ENCODE peak calls at places on chromosome 15, in ten cellular contexts. A, B, I, L, U, H, X, O, S and K are unnamed samples. For H3K4me1 and H3K27me3, the result is how much of the 10 kb centered on the place peaks cover.

GRCh38 chr15:83398591-83398990 is 48.5 kb upstream of the SH3GL3 start:
- DNase-seq in A (no peak), B (no peak), I (no peak), L (no peak), U (no peak), H (no peak), X (peak), O (no peak), S (no peak), K (no peak)

GRCh38 chr15:52498700-52499099 is 30.0 kb downstream of the MYO5A start:
- DNase-seq in A (no peak), B (no peak), I (no peak), L (no peak), U (no peak), H (no peak), X (no peak), O (no peak), S (no peak), K (no peak)

GRCh38 chr15:80384442-80384841 is 19.7 kb upstream of the ARNT2 start:
- DNase-seq in A (no peak), B (no peak), I (no peak), L (no peak), U (no peak), H (no peak), X (no peak), O (no peak), S (no peak), K (no peak)

GRCh38 chr15:25783607-25784131 is 79.5 kb downstream of the ATP10A start:
- DNase-seq in A (peak), B (no peak), I (peak), L (no peak), U (peak), H (no peak), X (no peak), O (peak), S (no peak), K (peak)

GRCh38 chr15:32682569-32682968 is 35.2 kb upstream of the GREM1 start:
- DNase-seq in A (no peak), B (no peak), I (no peak), L (peak), U (no peak), H (no peak), X (peak), O (no peak), S (no peak), K (no peak)

GRCh38 chr15:79310612-79310984 is 314 bp upstream of the TMED3 start:
- DNase-seq in A (no peak), B (no peak), I (peak), L (no peak), U (no peak), H (no peak), X (peak), O (no peak), S (peak), K (no peak)

GRCh38 chr15:45631831-45632230 is 3.0 kb upstream of the SQOR start:
- DNase-seq in A (no peak), B (no peak), I (no peak), L (no peak), U (no peak), H (no peak), X (no peak), O (no peak), S (no peak), K (no peak)

GRCh38 chr15:28979208-28979891 is 93.6 kb downstream of the APBA2 start:
- DNase-seq in A (peak), B (no peak), I (no peak), L (no peak), U (peak), H (no peak), X (no peak), O (no peak), S (no peak), K (no peak)

GRCh38 chr15:38895326-38896282 is 331.0 kb upstream of the RASGRP1 start:
- DNase-seq in A (no peak), B (no peak), I (no peak), L (no peak), U (no peak), H (no peak), X (no peak), O (no peak), S (no peak), K (no peak)

GRCh38 chr15:42716125-42716524 is 20.8 kb downstream of the CDAN1 start:
- DNase-seq in A (no peak), B (no peak), I (no peak), L (no peak), U (no peak), H (no peak), X (no peak), O (no peak), S (no peak), K (no peak)

GRCh38 chr15:89908226-89908625 is 4.5 kb downstream of the ARPIN start:
- DNase-seq in A (no peak), B (no peak), I (no peak), L (no peak), U (no peak), H (no peak), X (no peak), O (no peak), S (no peak), K (no peak)

GRCh38 chr15:44385344-44385942 is 42.0 kb upstream of the CTDSPL2 start:
- DNase-seq in A (no peak), B (no peak), I (no peak), L (no peak), U (no peak), H (no peak), X (no peak), O (no peak), S (no peak), K (no peak)

GRCh38 chr15:65655026-65655425 is 33.3 kb downstream of the SLC24A1 start:
- DNase-seq in A (no peak), B (no peak), I (no peak), L (no peak), U (no peak), H (no peak), X (peak), O (no peak), S (no peak), K (no peak)

GRCh38 chr15:50911001-50911400 is 2.5 kb downstream of the AP4E1 start:
- DNase-seq in A (no peak), B (no peak), I (no peak), L (no peak), U (no peak), H (no peak), X (peak), O (no peak), S (no peak), K (no peak)

GRCh38 chr15:94671845-94672524 is 440.6 kb downstream of the MCTP2 start:
- DNase-seq in A (peak), B (no peak), I (peak), L (no peak), U (peak), H (no peak), X (no peak), O (no peak), S (peak), K (no peak)

GRCh38 chr15:20340931-20341661 is 200.5 kb downstream of the GOLGA6L6 start:
- DNase-seq in A (no peak), B (peak), I (no peak), L (peak), U (peak), H (no peak), X (peak), O (no peak), S (peak), K (no peak)

GRCh38 chr15:50676799-50677483 is 9.7 kb downstream of the TRPM7 start:
- DNase-seq in A (no peak), B (no peak), I (no peak), L (no peak), U (no peak), H (no peak), X (peak), O (no peak), S (no peak), K (no peak)

GRCh38 chr15:83559310-83559966 is 94.5 kb upstream of the ADAMTSL3 start:
- DNase-seq in A (peak), B (peak), I (peak), L (peak), U (peak), H (no peak), X (peak), O (no peak), S (peak), K (no peak)

GRCh38 chr15:61661791-61662190 is 398.5 kb downstream of the VPS13C start:
- DNase-seq in A (no peak), B (no peak), I (no peak), L (peak), U (no peak), H (no peak), X (no peak), O (no peak), S (no peak), K (no peak)

GRCh38 chr15:51493892-51494291 is 128.7 kb downstream of the DMXL2 start:
- DNase-seq in A (no peak), B (no peak), I (no peak), L (no peak), U (no peak), H (no peak), X (no peak), O (no peak), S (no peak), K (no peak)

GRCh38 chr15:89928421-89928820 is 15.7 kb upstream of the ARPIN start:
- DNase-seq in A (no peak), B (no peak), I (no peak), L (no peak), U (no peak), H (no peak), X (no peak), O (no peak), S (no peak), K (no peak)

GRCh38 chr15:25178835-25179672 is 224.3 kb downstream of the SNRPN start:
- DNase-seq in A (no peak), B (peak), I (no peak), L (peak), U (no peak), H (no peak), X (no peak), O (no peak), S (peak), K (no peak)

GRCh38 chr15:72155021-72155621 is 36.9 kb downstream of the SENP8 start:
- DNase-seq in A (no peak), B (peak), I (peak), L (peak), U (no peak), H (peak), X (no peak), O (no peak), S (peak), K (no peak)

GRCh38 chr15:29115093-29115991 is 154.3 kb downstream of the NSMCE3 start:
- DNase-seq in A (no peak), B (no peak), I (peak), L (no peak), U (peak), H (no peak), X (no peak), O (peak), S (no peak), K (no peak)

GRCh38 chr15:47289667-47290066 is 427.6 kb upstream of the SEMA6D start:
- DNase-seq in A (no peak), B (no peak), I (peak), L (no peak), U (peak), H (no peak), X (peak), O (no peak), S (no peak), K (no peak)

GRCh38 chr15:90957105-90957790 is 2.6 kb downstream of the RCCD1 start:
- DNase-seq in A (no peak), B (peak), I (peak), L (no peak), U (peak), H (no peak), X (peak), O (no peak), S (peak), K (no peak)

GRCh38 chr15:40343512-40343911 is 2.8 kb upstream of the CCDC9B start:
- DNase-seq in A (no peak), B (no peak), I (no peak), L (peak), U (no peak), H (peak), X (no peak), O (no peak), S (no peak), K (no peak)

GRCh38 chr15:48385031-48385430 is 53.8 kb downstream of the DUT start:
- DNase-seq in A (no peak), B (no peak), I (no peak), L (no peak), U (no peak), H (no peak), X (no peak), O (no peak), S (no peak), K (no peak)
- H3K27ac ChIP-seq in A (no peak), B (no peak), I (no peak), L (no peak), U (no peak), H (no peak), X (no peak), O (no peak), S (no peak), K (no peak)

GRCh38 chr15:67084561-67084960 is 19.2 kb downstream of the SMAD3 start:
- DNase-seq in A (no peak), B (no peak), I (no peak), L (no peak), U (no peak), H (no peak), X (peak), O (no peak), S (no peak), K (no peak)
- H3K4me1 ChIP-seq in A (under half), B (half or more), I (under half), L (half or more), U (half or more), H (under half), X (under half), O (half or more), S (half or more), K (half or more)

GRCh38 chr15:74225928-74226327 is 10.2 kb upstream of the CCDC33 start:
- DNase-seq in A (no peak), B (no peak), I (no peak), L (no peak), U (no peak), H (no peak), X (no peak), O (no peak), S (no peak), K (no peak)
- H3K27me3 ChIP-seq in A (under half), B (under half), I (half or more), L (under half), U (under half), H (under half), X (under half), O (under half), S (under half), K (under half)

DNA sequence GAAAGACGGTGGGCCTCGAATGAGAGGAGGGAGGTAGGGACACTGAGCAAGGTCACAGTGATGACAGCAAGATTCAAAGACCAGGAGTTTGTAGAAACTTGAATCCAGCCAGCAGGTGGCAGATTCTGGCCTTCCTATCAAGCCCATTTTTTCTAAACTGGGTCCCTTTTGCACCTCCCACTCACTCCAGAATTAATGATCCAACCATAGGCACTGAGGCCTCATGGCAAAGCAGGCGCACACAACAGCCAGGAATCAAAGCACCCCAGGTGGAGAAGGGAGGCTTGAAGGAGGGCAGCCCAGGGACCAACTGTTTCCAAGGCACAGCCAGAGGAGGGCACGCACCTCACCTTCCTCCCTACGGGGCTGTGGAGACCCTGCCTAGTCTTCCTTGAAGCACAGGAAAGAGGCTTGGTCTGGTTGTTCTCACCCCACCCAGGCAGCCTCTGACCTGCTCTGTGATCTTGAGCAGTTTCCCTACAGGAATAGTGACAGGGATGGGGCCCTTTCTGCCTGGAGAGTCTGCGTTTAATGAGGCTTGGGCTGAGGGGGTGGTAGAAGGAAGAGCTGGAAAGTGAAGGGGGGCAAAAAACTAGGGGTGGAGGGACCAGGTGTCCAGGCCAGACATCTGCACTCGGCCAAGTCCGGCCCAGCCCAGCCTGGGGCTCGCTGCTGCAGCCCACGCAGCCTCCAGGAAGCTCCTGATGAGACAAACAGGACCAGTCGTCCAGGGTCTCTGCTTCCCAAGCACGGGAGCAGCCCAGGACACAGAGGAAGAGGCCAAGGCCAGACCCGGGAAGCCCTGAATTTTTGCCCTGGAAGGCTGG is 90.0 kb downstream of the ANP32A start:
- DNase-seq in A (peak), B (no peak), I (peak), L (peak), U (peak), H (no peak), X (peak), O (no peak), S (peak), K (peak)
- H3K27ac ChIP-seq in A (no peak), B (no peak), I (no peak), L (no peak), U (no peak), H (no peak), X (no peak), O (no peak), S (no peak), K (no peak)

DNA sequence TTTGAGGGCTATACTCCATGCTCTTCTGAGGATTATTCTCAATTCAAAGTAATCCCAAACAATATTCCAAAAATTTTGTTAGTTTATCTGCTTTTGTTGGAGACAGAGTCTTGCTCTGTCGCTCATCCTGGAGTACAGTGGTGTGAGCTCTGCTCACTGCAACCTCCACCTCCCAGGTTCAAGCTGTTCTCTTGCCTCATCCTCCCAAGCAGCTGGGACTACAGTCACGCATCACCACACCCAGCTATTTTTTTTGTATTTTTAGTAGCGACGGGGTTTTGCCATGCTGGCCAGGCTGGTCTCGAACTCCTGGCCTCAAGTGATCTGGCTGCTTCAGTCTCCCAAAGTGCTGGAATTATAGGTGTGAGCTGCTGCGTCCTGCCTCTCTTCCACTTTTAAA is 39.1 kb downstream of the MEF2A start:
- DNase-seq in A (no peak), B (no peak), I (no peak), L (no peak), U (no peak), H (no peak), X (no peak), O (no peak), S (no peak), K (no peak)
- H3K4me1 ChIP-seq in A (under half), B (under half), I (under half), L (half or more), U (under half), H (under half), X (under half), O (under half), S (under half), K (under half)

GRCh38 chr15:96362759-96363678 is 32.5 kb downstream of the NR2F2 start:
- DNase-seq in A (no peak), B (no peak), I (peak), L (no peak), U (peak), H (no peak), X (peak), O (no peak), S (no peak), K (no peak)

GRCh38 chr15:96365781-96366525 is 35.5 kb downstream of the NR2F2 start:
- DNase-seq in A (no peak), B (no peak), I (peak), L (no peak), U (peak), H (no peak), X (no peak), O (no peak), S (no peak), K (no peak)

GRCh38 chr15:96362001-96362758 is 31.7 kb downstream of the NR2F2 start:
- DNase-seq in A (peak), B (no peak), I (peak), L (no peak), U (peak), H (no peak), X (no peak), O (no peak), S (no peak), K (no peak)

GRCh38 chr15:96361309-96362000 is 31.0 kb downstream of the NR2F2 start:
- DNase-seq in A (no peak), B (no peak), I (peak), L (no peak), U (peak), H (no peak), X (no peak), O (no peak), S (no peak), K (no peak)

DNA sequence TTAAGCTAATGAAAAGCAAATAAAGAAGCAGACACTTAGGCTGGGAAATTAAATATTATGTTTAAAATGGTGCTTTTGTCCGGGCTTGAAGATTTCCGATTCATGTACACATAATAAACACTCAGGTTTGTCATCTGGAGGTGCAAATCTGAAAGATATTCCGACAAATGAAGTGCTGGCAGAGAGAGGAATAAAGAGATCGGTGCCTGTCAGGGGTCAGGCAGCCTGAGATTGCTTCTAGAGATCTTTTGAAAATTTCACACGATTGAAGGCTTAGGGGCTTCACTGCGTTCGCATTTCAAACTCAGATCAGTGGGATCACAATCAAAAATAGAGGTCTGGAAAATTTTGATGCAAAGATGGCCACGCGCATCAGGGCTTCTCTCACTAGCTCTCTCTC is 33.2 kb downstream of the NR2F2 start:
- DNase-seq in A (no peak), B (no peak), I (peak), L (no peak), U (peak), H (no peak), X (no peak), O (no peak), S (no peak), K (no peak)
- H3K27me3 ChIP-seq in A (under half), B (under half), I (half or more), L (under half), U (half or more), H (under half), X (half or more), O (under half), S (under half), K (under half)

DNA sequence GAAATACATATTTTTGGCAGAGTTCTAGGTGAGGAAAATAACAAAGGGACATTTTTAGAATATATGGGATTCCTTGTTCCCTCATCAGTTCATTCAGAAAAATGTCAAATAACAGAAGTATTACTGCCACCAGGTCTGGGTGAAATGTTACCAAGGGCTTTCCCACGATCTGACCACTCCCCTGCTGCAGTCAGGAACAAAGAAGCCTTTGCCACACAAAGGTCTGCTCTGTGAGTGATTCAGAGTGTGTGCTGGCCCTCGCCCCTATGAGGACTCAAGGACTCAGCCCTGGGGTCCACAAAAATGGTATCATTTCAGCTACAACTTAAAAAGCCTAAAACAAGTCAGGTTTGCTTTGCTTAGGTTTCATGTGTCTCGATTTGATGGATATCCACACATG is 5.0 kb downstream of the MKRN3 start:
- DNase-seq in A (peak), B (no peak), I (peak), L (no peak), U (peak), H (no peak), X (peak), O (no peak), S (no peak), K (no peak)
- H3K27ac ChIP-seq in A (peak), B (no peak), I (no peak), L (no peak), U (peak), H (no peak), X (no peak), O (no peak), S (no peak), K (no peak)